ENCODE peak calls at places on chromosomes 3 and 15, in eight cellular contexts. One of them, this sample, is unnamed.
A peak's percentile ranks its signal among the peaks of the same experiment; 100 is the strongest.

GRCh38 chr15:76429661-76430060 is 93.1 kb downstream of the ISL2 start:
- DNase-seq in body of pancreas: no peak
- DNase-seq in aorta: no peak
- DNase-seq in Panc1: no peak
- DNase-seq in kidney: no peak
- DNase-seq in pancreas: no peak
- DNase-seq in effector memory CD4-positive, alpha-beta T cell: no peak
- DNase-seq in K562: no peak
- DNase-seq in this sample: no peak

GRCh38 chr15:58117619-58118018 is 20.6 kb upstream of the AQP9 start:
- DNase-seq in body of pancreas: no peak
- DNase-seq in aorta: no peak
- DNase-seq in Panc1: no peak
- DNase-seq in kidney: no peak
- DNase-seq in pancreas: no peak
- DNase-seq in effector memory CD4-positive, alpha-beta T cell: no peak
- DNase-seq in K562: no peak
- DNase-seq in this sample: no peak

GRCh38 chr3:55636300-55637195 is 149.4 kb upstream of the WNT5A start:
- DNase-seq in body of pancreas: no peak
- DNase-seq in aorta: no peak
- DNase-seq in Panc1: no peak
- DNase-seq in kidney: no peak
- DNase-seq in pancreas: no peak
- DNase-seq in effector memory CD4-positive, alpha-beta T cell: no peak
- DNase-seq in K562: no peak
- DNase-seq in this sample: no peak

GRCh38 chr15:82621970-82622369 is 25.2 kb downstream of the CPEB1 start:
- DNase-seq in body of pancreas: no peak
- DNase-seq in aorta: no peak
- DNase-seq in Panc1: no peak
- DNase-seq in kidney: no peak
- DNase-seq in pancreas: no peak
- DNase-seq in effector memory CD4-positive, alpha-beta T cell: no peak
- DNase-seq in K562: no peak
- DNase-seq in this sample: no peak

GRCh38 chr3:156749244-156749643 is 74.9 kb downstream of the TIPARP start:
- DNase-seq in body of pancreas: no peak
- DNase-seq in aorta: no peak
- DNase-seq in Panc1: no peak
- DNase-seq in kidney: no peak
- DNase-seq in pancreas: no peak
- DNase-seq in effector memory CD4-positive, alpha-beta T cell: no peak
- DNase-seq in K562: no peak
- DNase-seq in this sample: no peak

GRCh38 chr3:150555859-150556436 is 9.4 kb downstream of the EIF2A start:
- DNase-seq in body of pancreas: no peak
- DNase-seq in aorta: no peak
- DNase-seq in Panc1: no peak
- DNase-seq in kidney: no peak
- DNase-seq in pancreas: no peak
- DNase-seq in effector memory CD4-positive, alpha-beta T cell: no peak
- DNase-seq in K562: no peak
- DNase-seq in this sample: no peak

GRCh38 chr3:123025642-123026521 is 1.7 kb downstream of the SEMA5B start:
- DNase-seq in body of pancreas: no peak
- DNase-seq in aorta: peak; percentile 50
- DNase-seq in Panc1: no peak
- DNase-seq in kidney: peak; percentile 76
- DNase-seq in pancreas: peak; percentile 58
- DNase-seq in effector memory CD4-positive, alpha-beta T cell: no peak
- DNase-seq in K562: no peak
- DNase-seq in this sample: no peak

GRCh38 chr3:38046027-38046426 is 7.0 kb downstream of the DLEC1 start:
- DNase-seq in body of pancreas: no peak
- DNase-seq in aorta: no peak
- DNase-seq in Panc1: no peak
- DNase-seq in kidney: no peak
- DNase-seq in pancreas: no peak
- DNase-seq in effector memory CD4-positive, alpha-beta T cell: no peak
- DNase-seq in K562: no peak
- DNase-seq in this sample: no peak

GRCh38 chr15:85770014-85770721 is 24.6 kb downstream of the KLHL25 start:
- DNase-seq in body of pancreas: no peak
- DNase-seq in aorta: no peak
- DNase-seq in Panc1: no peak
- DNase-seq in kidney: no peak
- DNase-seq in pancreas: no peak
- DNase-seq in effector memory CD4-positive, alpha-beta T cell: no peak
- DNase-seq in K562: no peak
- DNase-seq in this sample: no peak

GRCh38 chr3:128973988-128974564 is 19.8 kb downstream of the CFAP92 start:
- DNase-seq in body of pancreas: no peak
- DNase-seq in aorta: no peak
- DNase-seq in Panc1: no peak
- DNase-seq in kidney: no peak
- DNase-seq in pancreas: no peak
- DNase-seq in effector memory CD4-positive, alpha-beta T cell: no peak
- DNase-seq in K562: no peak
- DNase-seq in this sample: no peak

GRCh38 chr3:48708481-48708889 is 8.5 kb downstream of the IP6K2 start:
- DNase-seq in body of pancreas: no peak
- DNase-seq in aorta: no peak
- DNase-seq in Panc1: no peak
- DNase-seq in kidney: no peak
- DNase-seq in pancreas: no peak
- DNase-seq in effector memory CD4-positive, alpha-beta T cell: no peak
- DNase-seq in K562: no peak
- DNase-seq in this sample: no peak

GRCh38 chr15:70976856-70977255 is 84.2 kb downstream of the LRRC49 start:
- DNase-seq in body of pancreas: no peak
- DNase-seq in aorta: no peak
- DNase-seq in Panc1: no peak
- DNase-seq in kidney: no peak
- DNase-seq in pancreas: no peak
- DNase-seq in effector memory CD4-positive, alpha-beta T cell: no peak
- DNase-seq in K562: no peak
- DNase-seq in this sample: no peak

GRCh38 chr3:51024765-51025681 is 350.3 kb downstream of the DOCK3 start:
- DNase-seq in body of pancreas: peak; percentile 43
- DNase-seq in aorta: peak; percentile 50
- DNase-seq in Panc1: no peak
- DNase-seq in kidney: peak; percentile 53
- DNase-seq in pancreas: no peak
- DNase-seq in effector memory CD4-positive, alpha-beta T cell: peak; percentile 57
- DNase-seq in K562: no peak
- DNase-seq in this sample: no peak

GRCh38 chr15:70794596-70795310 is 31.4 kb upstream of the UACA start:
- DNase-seq in body of pancreas: no peak
- DNase-seq in aorta: no peak
- DNase-seq in Panc1: no peak
- DNase-seq in kidney: no peak
- DNase-seq in pancreas: no peak
- DNase-seq in effector memory CD4-positive, alpha-beta T cell: no peak
- DNase-seq in K562: no peak
- DNase-seq in this sample: no peak

GRCh38 chr15:91040851-91041250 is 18.5 kb upstream of the VPS33B start:
- DNase-seq in body of pancreas: no peak
- DNase-seq in aorta: no peak
- DNase-seq in Panc1: no peak
- DNase-seq in kidney: no peak
- DNase-seq in pancreas: no peak
- DNase-seq in effector memory CD4-positive, alpha-beta T cell: no peak
- DNase-seq in K562: no peak
- DNase-seq in this sample: no peak

DNA sequence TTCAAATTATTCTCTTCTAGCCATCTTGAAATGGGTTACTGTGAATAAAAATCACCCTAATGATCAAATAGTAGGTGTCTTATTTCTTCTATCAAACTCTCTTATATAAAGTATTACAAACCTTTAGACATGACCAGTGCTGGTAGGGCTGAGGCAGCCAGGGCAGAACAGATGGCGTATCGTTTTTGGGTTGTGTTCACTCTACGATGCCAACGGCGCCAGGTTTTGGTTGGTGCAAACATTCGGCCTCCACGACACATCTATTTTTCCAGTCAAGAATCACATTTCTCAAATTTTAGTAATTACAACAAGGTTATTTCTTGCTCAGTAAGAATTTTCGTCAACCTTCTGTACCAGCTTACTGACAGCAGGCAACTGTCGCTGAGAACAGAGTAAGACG is 2.2 kb downstream of the RPL4 start:
- DNase-seq in body of pancreas: no peak
- DNase-seq in aorta: no peak
- DNase-seq in Panc1: no peak
- DNase-seq in kidney: no peak
- DNase-seq in pancreas: no peak
- DNase-seq in effector memory CD4-positive, alpha-beta T cell: no peak
- DNase-seq in K562: no peak
- DNase-seq in this sample: no peak
- H3K4me3 ChIP-seq in body of pancreas: no peak overlapping the region
- H3K4me3 ChIP-seq in aorta: no peak overlapping the region
- H3K4me3 ChIP-seq in Panc1: peak overlapping the region; percentile 100
- H3K4me3 ChIP-seq in kidney: no peak overlapping the region
- H3K4me3 ChIP-seq in pancreas: no peak overlapping the region
- H3K4me3 ChIP-seq in effector memory CD4-positive, alpha-beta T cell: peak overlapping the region; percentile 83
- H3K4me3 ChIP-seq in K562: peak overlapping the region; percentile 71
- H3K4me3 ChIP-seq in this sample: no peak overlapping the region

GRCh38 chr15:66784174-66784573 is 82.1 kb downstream of the SMAD6 start:
- DNase-seq in body of pancreas: no peak
- DNase-seq in aorta: no peak
- DNase-seq in Panc1: no peak
- DNase-seq in kidney: peak; percentile 22
- DNase-seq in pancreas: no peak
- DNase-seq in effector memory CD4-positive, alpha-beta T cell: no peak
- DNase-seq in K562: no peak
- DNase-seq in this sample: no peak
- H3K4me1 ChIP-seq in body of pancreas: peaks cover 13% of the 10 kb centered on the region
- H3K4me1 ChIP-seq in aorta: peaks cover 3% of the 10 kb centered on the region
- H3K4me1 ChIP-seq in Panc1: peaks cover 47% of the 10 kb centered on the region
- H3K4me1 ChIP-seq in kidney: peaks cover 17% of the 10 kb centered on the region
- H3K4me1 ChIP-seq in pancreas: peaks cover 10% of the 10 kb centered on the region
- H3K4me1 ChIP-seq in effector memory CD4-positive, alpha-beta T cell: no peaks in the 10 kb centered on the region
- H3K4me1 ChIP-seq in K562: peaks cover 10% of the 10 kb centered on the region
- H3K4me1 ChIP-seq in this sample: no peaks in the 10 kb centered on the region

DNA sequence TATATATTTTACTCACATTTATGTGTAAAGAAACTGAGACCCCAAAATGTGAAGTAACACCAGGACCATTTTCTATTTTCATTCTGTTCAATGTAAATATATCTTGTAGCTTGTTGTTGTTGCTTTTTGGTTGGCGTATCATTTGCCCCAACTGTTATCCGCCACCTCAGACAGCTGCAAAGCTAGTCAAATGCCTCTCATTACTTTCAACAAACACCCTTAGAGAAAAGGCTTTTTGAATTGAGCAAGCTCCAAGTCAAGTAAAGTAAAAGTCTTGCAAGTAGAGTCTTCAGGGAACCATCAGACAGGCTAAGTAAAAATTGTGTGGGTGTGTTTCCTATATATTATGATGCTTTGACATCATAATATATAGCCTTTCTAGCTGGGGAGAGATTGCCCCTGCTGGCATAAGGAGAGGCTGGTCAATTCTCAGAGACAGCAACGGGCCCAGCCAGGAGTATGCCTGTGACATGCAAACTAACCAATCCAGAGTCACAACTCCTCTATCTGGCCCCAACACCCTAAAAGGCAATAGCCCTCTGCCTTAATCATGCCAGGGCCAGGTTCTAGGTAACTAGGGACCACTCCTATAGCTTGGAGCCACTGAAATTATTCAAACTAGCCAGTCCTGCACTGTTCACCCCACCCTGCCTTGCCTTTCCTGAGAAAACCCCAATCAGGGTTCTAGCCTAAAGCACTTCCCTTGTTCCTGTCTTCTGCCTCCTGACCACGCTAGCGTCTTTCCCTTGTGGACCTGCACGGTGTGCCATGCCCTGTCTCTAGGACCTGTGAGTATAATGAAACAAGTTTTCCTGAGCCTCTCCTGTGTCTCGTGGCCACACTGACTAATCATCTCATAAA is 75.6 kb downstream of the RAD18 start:
- DNase-seq in body of pancreas: no peak
- DNase-seq in aorta: no peak
- DNase-seq in Panc1: no peak
- DNase-seq in kidney: no peak
- DNase-seq in pancreas: no peak
- DNase-seq in effector memory CD4-positive, alpha-beta T cell: no peak
- DNase-seq in K562: no peak
- DNase-seq in this sample: no peak
- H3K4me3 ChIP-seq in body of pancreas: no peak overlapping the region
- H3K4me3 ChIP-seq in aorta: no peak overlapping the region
- H3K4me3 ChIP-seq in Panc1: no peak overlapping the region
- H3K4me3 ChIP-seq in kidney: no peak overlapping the region
- H3K4me3 ChIP-seq in pancreas: no peak overlapping the region
- H3K4me3 ChIP-seq in effector memory CD4-positive, alpha-beta T cell: no peak overlapping the region
- H3K4me3 ChIP-seq in K562: no peak overlapping the region
- H3K4me3 ChIP-seq in this sample: no peak overlapping the region

GRCh38 chr3:53178246-53178645 is 17.2 kb downstream of the PRKCD start:
- DNase-seq in body of pancreas: no peak
- DNase-seq in aorta: no peak
- DNase-seq in Panc1: no peak
- DNase-seq in kidney: peak; percentile 68
- DNase-seq in pancreas: no peak
- DNase-seq in effector memory CD4-positive, alpha-beta T cell: no peak
- DNase-seq in K562: no peak
- DNase-seq in this sample: no peak
- H3K4me1 ChIP-seq in body of pancreas: peaks cover 1% of the 10 kb centered on the region
- H3K4me1 ChIP-seq in aorta: no peaks in the 10 kb centered on the region
- H3K4me1 ChIP-seq in Panc1: no peaks in the 10 kb centered on the region
- H3K4me1 ChIP-seq in kidney: peaks cover 3% of the 10 kb centered on the region
- H3K4me1 ChIP-seq in pancreas: no peaks in the 10 kb centered on the region
- H3K4me1 ChIP-seq in effector memory CD4-positive, alpha-beta T cell: no peaks in the 10 kb centered on the region
- H3K4me1 ChIP-seq in K562: peaks cover 5% of the 10 kb centered on the region
- H3K4me1 ChIP-seq in this sample: no peaks in the 10 kb centered on the region

DNA sequence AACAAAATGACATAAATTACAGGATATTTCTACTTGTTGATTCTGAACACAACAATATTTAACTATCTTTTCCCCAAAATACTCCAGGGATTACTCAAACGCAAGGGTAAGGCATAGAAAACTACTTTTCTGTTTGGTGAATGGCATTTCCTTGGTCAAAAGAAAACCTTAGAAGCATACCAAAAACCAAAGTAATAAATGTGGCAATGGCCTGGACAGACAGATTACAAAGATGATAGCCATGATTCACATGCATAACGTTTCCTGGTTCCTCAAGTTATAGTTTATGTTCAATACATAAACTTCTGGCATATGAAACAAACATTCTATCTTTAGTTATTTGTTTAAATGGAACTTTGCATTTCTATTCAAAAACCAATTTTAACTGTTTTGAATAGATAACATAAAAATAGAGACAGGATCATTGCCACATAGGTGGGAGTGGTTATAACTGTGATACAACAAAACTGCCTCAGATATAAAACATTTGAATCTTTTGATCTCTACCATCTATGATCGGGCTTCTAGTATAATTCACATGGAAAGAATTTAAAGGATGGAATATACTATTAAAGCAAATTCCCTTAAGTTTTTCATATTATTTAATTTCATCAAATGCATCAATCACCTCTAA is 32.1 kb downstream of the FOXP1 start:
- DNase-seq in body of pancreas: no peak
- DNase-seq in aorta: no peak
- DNase-seq in Panc1: no peak
- DNase-seq in kidney: no peak
- DNase-seq in pancreas: no peak
- DNase-seq in effector memory CD4-positive, alpha-beta T cell: no peak
- DNase-seq in K562: no peak
- DNase-seq in this sample: no peak
- H3K4me3 ChIP-seq in body of pancreas: no peak overlapping the region
- H3K4me3 ChIP-seq in aorta: no peak overlapping the region
- H3K4me3 ChIP-seq in Panc1: no peak overlapping the region
- H3K4me3 ChIP-seq in kidney: no peak overlapping the region
- H3K4me3 ChIP-seq in pancreas: no peak overlapping the region
- H3K4me3 ChIP-seq in effector memory CD4-positive, alpha-beta T cell: no peak overlapping the region
- H3K4me3 ChIP-seq in K562: no peak overlapping the region
- H3K4me3 ChIP-seq in this sample: no peak overlapping the region

This sample was measured in right atrium auricular region.